ENCODE peak calls at places on chromosomes 12 and 14, in seven cellular contexts. U, N, K, D, B, X and W are unnamed samples.

GRCh38 chr12:93092559-93092945 is 163.5 kb upstream of the EEA1 start:
- DNase-seq in D (no peak), U (no peak), B (no peak), N (no peak), K (no peak), X (no peak), W (no peak)

GRCh38 chr12:75814856-75815754 is 216.5 kb downstream of the PHLDA1 start:
- DNase-seq in K (no peak), N (no peak), D (no peak), U (no peak), B (peak), X (no peak), W (no peak)

GRCh38 chr12:116628989-116629388 is 69.8 kb downstream of the MAP1LC3B2 start:
- DNase-seq in X (no peak), B (no peak), K (no peak), N (no peak), D (no peak), U (no peak), W (no peak)

GRCh38 chr12:111412007-111412829 is 6.5 kb downstream of the SH2B3 start:
- DNase-seq in B (no peak), X (no peak), N (no peak), D (no peak), K (no peak), U (no peak), W (peak)

GRCh38 chr12:24649634-24650033 is 299.3 kb downstream of the BCAT1 start:
- DNase-seq in K (no peak), B (no peak), N (no peak), X (no peak), U (no peak), D (no peak), W (no peak)

GRCh38 chr14:24838945-24839616 is 205.1 kb upstream of the GZMB start:
- DNase-seq in K (no peak), U (no peak), D (no peak), N (no peak), X (no peak), B (no peak), W (no peak)

GRCh38 chr12:54033106-54033979 is 493 bp downstream of the HOXC5 start:
- DNase-seq in U (no peak), B (no peak), X (no peak), D (no peak), N (peak), K (no peak), W (peak)

GRCh38 chr12:66409195-66409871 is 107.0 kb downstream of the HELB start:
- DNase-seq in K (no peak), U (no peak), N (no peak), X (peak), B (peak), D (no peak), W (no peak)

GRCh38 chr14:96264850-96265249 is 8.8 kb downstream of the BDKRB1 start:
- DNase-seq in X (no peak), D (no peak), K (no peak), U (no peak), B (no peak), N (no peak), W (no peak)

GRCh38 chr12:74412607-74413230 is 124.9 kb upstream of the ATXN7L3B start:
- DNase-seq in K (no peak), B (peak), X (peak), D (no peak), U (no peak), N (no peak), W (no peak)

GRCh38 chr14:77041837-77042557 is 13.5 kb upstream of the IRF2BPL start:
- DNase-seq in K (no peak), U (no peak), D (no peak), N (peak), B (no peak), X (no peak), W (no peak)

GRCh38 chr12:6647083-6647604 is at the start of gene ACRBP:
- DNase-seq in B (peak), D (peak), U (peak), X (peak), N (peak), K (peak), W (peak)
- H3K27ac ChIP-seq in B (no peak), D (peak), U (peak), X (no peak), N (no peak), K (peak), W (peak)

DNA sequence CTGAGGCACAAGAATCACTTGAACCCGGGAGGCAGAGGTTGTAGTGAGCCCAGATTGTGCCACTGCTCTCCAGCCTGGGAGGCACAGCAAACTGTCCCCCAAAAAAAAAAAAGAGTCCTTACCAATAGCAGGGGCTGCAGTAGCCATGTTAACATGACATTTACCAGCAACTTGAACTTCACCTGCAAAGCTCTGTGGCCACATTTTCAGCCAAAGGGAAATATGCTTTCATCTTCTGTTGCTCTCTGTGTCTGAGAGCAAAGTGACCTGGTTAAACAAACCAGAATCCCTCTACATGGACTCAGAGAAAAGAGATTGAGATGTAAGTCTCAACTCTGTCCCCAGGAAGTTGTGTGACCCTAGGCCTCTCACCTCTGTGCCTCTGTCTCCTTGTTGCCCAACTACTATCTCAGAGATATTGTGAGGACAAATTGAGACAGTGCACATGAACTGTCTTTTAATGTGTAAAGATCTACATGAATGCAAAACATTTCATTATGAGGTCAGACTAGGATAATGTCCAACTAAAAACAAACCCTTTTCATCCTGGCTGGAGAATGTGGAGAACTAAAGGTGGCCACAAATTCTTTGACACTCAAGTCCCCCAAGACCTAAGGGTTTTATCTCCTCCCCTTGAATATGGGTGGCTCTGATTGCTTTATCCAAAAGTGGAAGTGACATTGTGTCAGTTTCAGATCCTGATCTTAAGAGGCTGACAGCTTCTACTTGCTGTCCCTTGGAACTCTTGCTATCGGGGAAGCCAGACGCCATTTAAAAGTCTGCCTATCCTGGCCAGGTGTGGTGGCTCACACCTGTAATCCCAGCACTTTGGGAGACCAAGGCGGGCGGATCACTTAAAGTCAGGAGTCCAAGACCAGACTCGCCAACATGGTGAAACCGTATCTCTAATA is 24.7 kb upstream of the P2RX4 start:
- DNase-seq in B (peak), D (no peak), X (no peak), N (no peak), U (no peak), K (no peak), W (no peak)
- H3K27ac ChIP-seq in B (no peak), D (no peak), X (no peak), N (no peak), U (no peak), K (peak), W (peak)

DNA sequence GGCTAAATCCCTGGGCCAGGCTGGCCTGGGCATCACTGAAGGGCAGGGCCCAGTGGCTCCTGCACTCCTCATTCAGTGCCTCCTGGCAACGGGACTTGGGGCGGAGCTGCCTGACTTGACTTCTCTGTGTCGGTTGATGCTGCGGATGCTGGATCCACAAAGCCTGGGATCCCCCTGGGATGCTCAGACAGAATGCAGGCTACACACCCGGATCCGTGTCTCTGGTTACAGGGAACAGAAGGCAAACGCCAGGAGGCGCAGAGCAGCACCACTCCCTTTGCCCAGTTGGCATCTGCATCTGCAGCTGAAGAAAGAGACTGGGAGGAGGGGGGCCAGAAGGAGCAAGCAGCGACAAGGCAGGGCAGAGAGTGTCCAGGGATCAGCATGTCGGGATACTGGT is 154.5 kb upstream of the FKBP4 start:
- DNase-seq in B (no peak), D (no peak), U (no peak), K (no peak), N (no peak), X (no peak), W (no peak)
- H3K27ac ChIP-seq in B (no peak), D (peak), U (no peak), K (peak), N (no peak), X (no peak), W (no peak)

GRCh38 chr12:124422142-124422569 is 127.3 kb downstream of the RFLNA start:
- DNase-seq in X (no peak), D (no peak), N (peak), B (no peak), K (no peak), U (peak), W (peak)
- H3K27ac ChIP-seq in X (no peak), D (peak), N (peak), B (no peak), K (peak), U (peak), W (peak)

GRCh38 chr12:57744194-57744776 is 554 bp upstream of the TSPAN31 start:
- DNase-seq in X (peak), D (peak), U (peak), K (peak), N (peak), B (peak), W (peak)
- H3K27ac ChIP-seq in X (peak), D (peak), U (peak), K (peak), N (peak), B (no peak), W (peak)

DNA sequence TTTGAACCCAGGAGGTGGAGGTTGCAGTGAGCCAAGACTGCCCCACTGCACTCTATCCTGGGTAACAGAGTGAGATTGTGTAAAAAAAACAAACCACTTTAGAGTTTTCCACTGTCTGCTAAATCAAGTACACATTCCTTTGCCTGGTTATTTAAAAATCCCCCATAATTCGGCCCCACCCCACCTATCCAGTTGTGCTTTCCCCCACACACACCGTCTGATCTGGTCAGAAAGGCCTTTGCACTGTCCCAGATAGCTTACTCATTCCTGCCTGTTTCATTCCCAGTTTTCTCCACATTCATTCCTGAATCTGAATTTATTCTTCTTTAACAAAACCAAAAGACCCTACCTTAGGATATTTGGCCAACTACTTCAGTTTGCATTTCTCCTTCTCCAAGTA is 29.5 kb downstream of the NINJ2 start:
- DNase-seq in N (no peak), X (no peak), K (no peak), D (no peak), B (no peak), U (no peak), W (no peak)
- H3K27ac ChIP-seq in N (no peak), X (no peak), K (no peak), D (peak), B (no peak), U (peak), W (peak)

GRCh38 chr14:33781267-33781666 is 169.6 kb downstream of the EGLN3 start:
- DNase-seq in X (no peak), B (no peak), N (no peak), D (no peak), K (no peak), U (no peak), W (no peak)

GRCh38 chr14:33788116-33788515 is 162.8 kb downstream of the EGLN3 start:
- DNase-seq in U (no peak), B (no peak), K (no peak), X (no peak), N (no peak), D (no peak), W (no peak)

GRCh38 chr14:33790996-33791395 is 159.9 kb downstream of the EGLN3 start:
- DNase-seq in U (no peak), D (no peak), B (no peak), N (no peak), K (no peak), X (no peak), W (no peak)

GRCh38 chr14:33782923-33783322 is 168.0 kb downstream of the EGLN3 start:
- DNase-seq in X (no peak), D (no peak), K (no peak), U (no peak), B (no peak), N (no peak), W (no peak)

GRCh38 chr14:33786091-33786825 is 164.6 kb downstream of the EGLN3 start:
- DNase-seq in U (no peak), B (no peak), K (no peak), N (no peak), X (no peak), D (no peak), W (no peak)
- H3K27ac ChIP-seq in U (no peak), B (no peak), K (no peak), N (no peak), X (no peak), D (no peak), W (no peak)

GRCh38 chr12:124902916-124903315 is 11.5 kb downstream of the UBC start:
- DNase-seq in U (no peak), D (no peak), X (no peak), K (no peak), N (no peak), B (peak), W (no peak)
- H3K27ac ChIP-seq in U (no peak), D (no peak), X (no peak), K (no peak), N (no peak), B (peak), W (no peak)

GRCh38 chr12:69566603-69567002 is 18.7 kb upstream of the CCT2 start:
- DNase-seq in X (no peak), D (no peak), K (no peak), U (no peak), N (no peak), B (no peak), W (no peak)
- H3K27ac ChIP-seq in X (no peak), D (no peak), K (no peak), U (no peak), N (no peak), B (no peak), W (no peak)

GRCh38 chr12:122939151-122939550 is 27.1 kb downstream of the ABCB9 start:
- DNase-seq in U (no peak), X (no peak), N (no peak), B (no peak), D (no peak), K (no peak), W (no peak)

GRCh38 chr12:122944588-122944987 is 21.7 kb downstream of the ABCB9 start:
- DNase-seq in X (no peak), K (peak), U (no peak), N (no peak), B (no peak), D (no peak), W (no peak)

GRCh38 chr12:122943196-122943595 is 23.1 kb downstream of the ABCB9 start:
- DNase-seq in B (no peak), X (no peak), U (no peak), N (no peak), K (no peak), D (no peak), W (no peak)

GRCh38 chr12:122945047-122945592 is 21.1 kb downstream of the ABCB9 start:
- DNase-seq in X (no peak), D (no peak), U (no peak), N (no peak), K (no peak), B (no peak), W (no peak)

DNA sequence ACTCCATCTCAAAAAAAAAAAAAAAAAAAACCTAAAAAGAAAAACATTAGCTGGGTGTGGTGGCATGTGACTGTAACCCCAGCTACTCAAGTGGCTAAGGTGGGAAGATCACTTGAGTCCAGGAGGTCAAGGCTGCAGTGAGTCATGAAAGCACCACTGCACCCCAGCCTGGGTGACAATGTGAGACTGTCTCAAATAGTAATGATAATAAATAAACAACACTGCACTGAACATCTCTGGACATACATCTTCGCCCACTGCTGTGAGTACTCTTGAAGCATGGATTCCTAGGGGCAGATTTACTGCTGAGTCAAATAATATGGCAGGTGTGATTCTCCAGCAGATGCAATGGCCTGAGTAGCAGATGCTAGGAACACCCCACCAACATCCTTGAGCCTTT is 23.7 kb downstream of the ABCB9 start:
- DNase-seq in U (no peak), B (no peak), X (no peak), K (no peak), D (no peak), N (no peak), W (no peak)
- H3K27ac ChIP-seq in U (peak), B (no peak), X (no peak), K (peak), D (peak), N (no peak), W (peak)